ENCODE peak calls at places on chromosomes 1 and 21, in ten cellular contexts. M, O, V, J, K, X, H, F, P and Y are unnamed samples.

GRCh38 chr1:37537378-37537777 is 16.7 kb downstream of the SNIP1 start:
- DNase-seq in M (peak; percentile 23), V (peak; percentile 34), H (no peak), F (no peak), X (no peak), J (no peak), O (no peak), P (peak; percentile 45), K (peak; percentile 89), Y (no peak)

GRCh38 chr1:11062965-11063401 is 3.2 kb upstream of the SRM start:
- DNase-seq in H (no peak), X (no peak), J (no peak), P (no peak), O (no peak), F (peak; percentile 68), K (peak; percentile 31), V (peak; percentile 17), M (peak; percentile 4), Y (peak; percentile 79)

GRCh38 chr1:167518331-167518700 is at the start of gene CD247:
- DNase-seq in P (no peak), J (no peak), M (no peak), F (no peak), K (no peak), X (no peak), V (no peak), O (no peak), H (no peak), Y (peak; percentile 47)

GRCh38 chr1:180169641-180170155 is 15.0 kb downstream of the QSOX1 start:
- DNase-seq in O (peak; percentile 44), M (no peak), X (no peak), J (no peak), V (no peak), K (no peak), F (no peak), P (no peak), H (no peak), Y (no peak)

GRCh38 chr1:93904228-93904627 is 5.0 kb downstream of the GCLM start:
- DNase-seq in F (no peak), V (no peak), O (no peak), M (no peak), P (no peak), K (no peak), J (no peak), X (no peak), H (no peak), Y (peak; percentile 23)

GRCh38 chr1:197388801-197389200 is 120.7 kb downstream of the CRB1 start:
- DNase-seq in H (no peak), O (no peak), K (peak; percentile 6), J (no peak), F (no peak), V (no peak), P (no peak), X (no peak), M (no peak), Y (no peak)

GRCh38 chr21:33388188-33388587 is 15.0 kb upstream of the IFNGR2 start:
- DNase-seq in J (no peak), M (no peak), K (no peak), F (no peak), H (no peak), O (no peak), P (no peak), V (no peak), X (no peak), Y (no peak)

GRCh38 chr1:54519709-54520108 is 28.3 kb upstream of the ACOT11 start:
- DNase-seq in O (no peak), J (peak; percentile 37), X (no peak), F (no peak), H (no peak), P (no peak), M (peak; percentile 18), K (no peak), V (no peak), Y (no peak)

GRCh38 chr1:162946701-162947100 is 85.7 kb upstream of the CCDC190 start:
- DNase-seq in O (no peak), J (no peak), P (no peak), F (no peak), M (no peak), V (no peak), X (no peak), K (no peak), H (no peak), Y (no peak)

GRCh38 chr1:183023601-183024351 is 556 bp downstream of the LAMC1 start:
- DNase-seq in M (peak; percentile 91), K (peak; percentile 70), J (peak; percentile 70), F (peak; percentile 84), O (peak; percentile 81), H (peak; percentile 46), P (no peak), X (peak; percentile 78), V (no peak), Y (peak; percentile 79)

GRCh38 chr1:20187103-20187812 is 940 bp upstream of the PLA2G2C start:
- DNase-seq in M (peak; percentile 39), V (no peak), J (no peak), F (no peak), P (no peak), K (no peak), X (no peak), H (no peak), O (peak; percentile 83), Y (no peak)

GRCh38 chr21:26659181-26659580 is 86.1 kb upstream of the CYYR1 start:
- DNase-seq in M (no peak), H (no peak), J (no peak), X (no peak), F (no peak), P (no peak), O (no peak), V (no peak), K (peak; percentile 26), Y (no peak)

GRCh38 chr1:228312091-228312764 is 94.4 kb downstream of the TRIM11 start:
- DNase-seq in H (no peak), P (no peak), O (no peak), V (no peak), K (no peak), F (no peak), M (no peak), X (peak; percentile 47), J (no peak), Y (no peak)

GRCh38 chr1:151512801-151513625 is 1.8 kb downstream of the CGN start:
- DNase-seq in P (no peak), F (no peak), X (no peak), K (no peak), V (no peak), J (no peak), M (peak; percentile 93), O (peak; percentile 88), H (peak; percentile 35), Y (no peak)

GRCh38 chr1:169604781-169605560 is 18.7 kb upstream of the F5 start:
- DNase-seq in F (no peak), J (no peak), M (no peak), X (no peak), O (no peak), P (no peak), H (no peak), V (no peak), K (no peak), Y (no peak)

GRCh38 chr1:22955146-22955545 is 17.5 kb downstream of the LACTBL1 start:
- DNase-seq in F (no peak), J (no peak), H (no peak), M (no peak), V (no peak), X (no peak), P (no peak), K (no peak), O (no peak), Y (no peak)

GRCh38 chr1:219062161-219062560 is 111.5 kb upstream of the LYPLAL1 start:
- DNase-seq in J (no peak), K (peak; percentile 8), V (no peak), M (no peak), F (no peak), H (no peak), P (no peak), X (no peak), O (no peak), Y (no peak)

DNA sequence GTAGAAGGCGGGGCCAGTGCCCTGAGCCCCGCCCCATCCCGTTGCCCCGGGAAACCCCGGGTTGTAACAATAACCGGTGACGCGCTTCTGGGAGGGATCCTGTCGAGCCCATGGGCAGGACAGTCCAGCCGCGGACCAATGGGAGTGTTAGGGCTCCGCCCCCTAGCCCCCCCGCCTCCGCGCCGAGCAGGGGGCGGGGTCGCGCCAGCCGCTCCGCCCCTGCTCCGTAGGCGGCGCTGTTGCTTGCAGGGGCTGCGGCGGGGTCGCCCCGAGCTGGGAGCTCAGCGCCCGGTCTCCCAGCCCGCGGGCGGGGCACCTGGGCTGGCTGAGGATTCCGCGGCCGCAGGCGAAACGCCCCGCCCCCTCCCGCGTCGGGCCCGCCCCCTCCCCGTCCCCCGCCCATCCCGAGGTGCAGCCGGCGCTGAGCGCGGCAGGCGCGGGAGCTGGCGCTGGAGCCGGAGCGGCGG is at the start of gene FOXO6:
- DNase-seq in V (peak; percentile 45), K (peak; percentile 98), O (peak; percentile 99), F (peak; percentile 91), P (peak; percentile 82), H (peak; percentile 97), M (peak; percentile 100), J (peak; percentile 98), X (peak; percentile 99), Y (peak; percentile 99)
- TF ChIP-seq CTCF in V (peak; percentile 28), K (no peak), O (no peak), F (no peak), P (peak; percentile 15), H (no peak), M (peak; percentile 49), J (peak; percentile 64), X (no peak), Y (peak; percentile 22)

DNA sequence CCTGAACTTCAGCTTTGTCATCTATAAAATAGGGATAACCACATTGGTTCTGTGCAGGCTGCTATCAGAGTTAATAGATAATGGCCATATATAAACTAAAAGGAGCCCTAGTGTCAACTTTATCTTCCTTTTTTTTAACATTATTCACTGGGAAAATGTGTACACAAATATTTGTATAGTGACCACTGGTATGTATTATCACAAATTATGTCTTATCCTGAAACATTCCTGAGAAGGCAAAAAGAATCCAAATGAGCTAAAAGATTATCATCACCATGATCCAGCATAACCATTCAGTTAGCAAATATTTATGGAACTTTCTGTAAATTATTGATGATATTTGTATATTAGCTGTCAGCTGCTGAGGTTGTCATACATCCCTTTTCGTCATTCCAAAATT is 16.6 kb downstream of the ANGPTL3 start:
- DNase-seq in X (no peak), P (no peak), V (no peak), M (no peak), O (no peak), H (no peak), J (no peak), K (no peak), F (no peak), Y (no peak)
- TF ChIP-seq CTCF in X (no peak), P (no peak), V (no peak), M (no peak), O (no peak), H (no peak), J (no peak), K (no peak), F (no peak), Y (no peak)

GRCh38 chr1:157773723-157774350 is 3.1 kb downstream of the FCRL2 start:
- DNase-seq in V (no peak), O (peak; percentile 70), F (no peak), K (no peak), M (no peak), P (no peak), X (no peak), H (no peak), J (peak; percentile 17), Y (peak; percentile 29)
- TF ChIP-seq CTCF in V (no peak), O (peak; percentile 56), F (peak; percentile 77), K (no peak), M (peak; percentile 16), P (no peak), X (no peak), H (no peak), J (peak; percentile 19), Y (peak; percentile 56)

GRCh38 chr1:14769486-14770274 is 171.2 kb downstream of the KAZN start:
- DNase-seq in O (no peak), F (no peak), K (no peak), X (no peak), M (no peak), J (no peak), P (no peak), V (no peak), H (no peak), Y (no peak)
- TF ChIP-seq CTCF in O (no peak), F (no peak), K (no peak), X (no peak), M (no peak), J (no peak), P (no peak), V (no peak), H (no peak), Y (no peak)